ENCODE peak calls at places on chromosomes 11 and 22, in ten cellular contexts. F is fibroblast of lung; K is T-helper 2 cell; S is epithelial cell of proximal tubule; T is renal cortical epithelial cell; B is mucosa of gallbladder; J is stimulated activated CD8-positive, alpha-beta memory T cell treated with anti-CD3 and anti-CD28 coated beads, Interleukin-4, amount 100 ng/mL, for 1 hour; Q is cardiac fibroblast; Z is HTR-8/SVneo; O is GM13977. V is an unnamed sample.

GRCh38 chr11:61923166-61924015 is 6.0 kb upstream of the RAB3IL1 start:
- DNase-seq in F (peak), K (no peak), S (no peak), T (no peak), B (peak), J (no peak), Q (peak), Z (no peak), O (no peak), V (no peak)

GRCh38 chr11:4123218-4123617 is 28.6 kb downstream of the RRM1 start:
- DNase-seq in F (no peak), K (no peak), S (no peak), T (no peak), B (no peak), J (no peak), Q (no peak), Z (no peak), O (no peak), V (no peak)

GRCh38 chr11:38153985-38154384 is 1555.9 kb upstream of the RAG2 start:
- DNase-seq in F (no peak), K (no peak), S (no peak), T (no peak), B (no peak), J (no peak), Q (no peak), Z (no peak), O (no peak), V (no peak)

GRCh38 chr11:57781529-57781943 is 19.9 kb downstream of the CTNND1 start:
- DNase-seq in F (no peak), K (no peak), S (no peak), T (peak), B (peak), J (no peak), Q (peak), Z (no peak), O (no peak), V (no peak)

GRCh38 chr11:26522912-26523610 is 49.0 kb downstream of the MUC15 start:
- DNase-seq in F (peak), K (no peak), S (peak), T (peak), B (no peak), J (no peak), Q (peak), Z (no peak), O (no peak), V (no peak)

GRCh38 chr11:114322934-114323333 is 26.7 kb downstream of the NNMT start:
- DNase-seq in F (no peak), K (no peak), S (no peak), T (no peak), B (no peak), J (no peak), Q (no peak), Z (no peak), O (no peak), V (no peak)

GRCh38 chr11:69257838-69258658 is 35.9 kb upstream of the MYEOV start:
- DNase-seq in F (no peak), K (no peak), S (no peak), T (no peak), B (no peak), J (no peak), Q (no peak), Z (no peak), O (peak), V (no peak)

GRCh38 chr11:74739546-74740270 is 8.5 kb upstream of the CHRDL2 start:
- DNase-seq in F (peak), K (peak), S (no peak), T (peak), B (peak), J (peak), Q (peak), Z (peak), O (peak), V (peak)

GRCh38 chr11:1352696-1353382 is 36.9 kb upstream of the BRSK2 start:
- DNase-seq in F (no peak), K (no peak), S (no peak), T (no peak), B (no peak), J (no peak), Q (no peak), Z (no peak), O (no peak), V (no peak)

GRCh38 chr22:44182591-44183588 is 2.2 kb downstream of the PARVG start:
- DNase-seq in F (no peak), K (no peak), S (no peak), T (no peak), B (peak), J (peak), Q (no peak), Z (no peak), O (no peak), V (no peak)

GRCh38 chr11:64237484-64237951 is 3.1 kb downstream of the VEGFB start:
- DNase-seq in F (no peak), K (no peak), S (no peak), T (no peak), B (peak), J (no peak), Q (no peak), Z (no peak), O (no peak), V (no peak)

GRCh38 chr11:6249822-6250555 is 9.6 kb upstream of the CCKBR start:
- DNase-seq in F (peak), K (no peak), S (peak), T (peak), B (peak), J (no peak), Q (peak), Z (peak), O (no peak), V (peak)

GRCh38 chr22:39287076-39287743 is 32.2 kb downstream of the RPL3 start:
- DNase-seq in F (no peak), K (no peak), S (peak), T (peak), B (no peak), J (no peak), Q (no peak), Z (no peak), O (peak), V (peak)

GRCh38 chr11:35160248-35160820 is 21.4 kb downstream of the CD44 start:
- DNase-seq in F (no peak), K (no peak), S (no peak), T (no peak), B (no peak), J (no peak), Q (no peak), Z (no peak), O (no peak), V (no peak)

GRCh38 chr11:76201056-76201455 is 5.2 kb downstream of the WNT11 start:
- DNase-seq in F (no peak), K (no peak), S (no peak), T (no peak), B (no peak), J (no peak), Q (no peak), Z (no peak), O (no peak), V (no peak)

GRCh38 chr11:7444582-7444981 is 40.7 kb upstream of the OLFML1 start:
- DNase-seq in F (no peak), K (no peak), S (no peak), T (no peak), B (no peak), J (no peak), Q (no peak), Z (no peak), O (no peak), V (no peak)

GRCh38 chr11:102704841-102705240 is 728 bp downstream of the MMP27 start:
- DNase-seq in F (no peak), K (no peak), S (no peak), T (no peak), B (no peak), J (no peak), Q (no peak), Z (no peak), O (no peak), V (no peak)

GRCh38 chr22:19823638-19824196 is 31.0 kb downstream of the GNB1L start:
- DNase-seq in F (no peak), K (no peak), S (no peak), T (no peak), B (no peak), J (no peak), Q (no peak), Z (no peak), O (no peak), V (no peak)

GRCh38 chr11:99277281-99277680 is 256.5 kb downstream of the CNTN5 start:
- DNase-seq in F (no peak), K (no peak), S (no peak), T (peak), B (no peak), J (no peak), Q (no peak), Z (no peak), O (no peak), V (no peak)

GRCh38 chr11:45062974-45063635 is 83.3 kb upstream of the PRDM11 start:
- DNase-seq in F (no peak), K (no peak), S (no peak), T (no peak), B (no peak), J (no peak), Q (no peak), Z (no peak), O (no peak), V (no peak)

GRCh38 chr11:122671270-122671906 is 15.9 kb downstream of the UBASH3B start:
- DNase-seq in F (no peak), K (no peak), S (no peak), T (no peak), B (no peak), J (no peak), Q (peak), Z (no peak), O (no peak), V (no peak)

GRCh38 chr22:49446145-49446758 is 381.4 kb downstream of the BRD1 start:
- DNase-seq in F (no peak), K (no peak), S (no peak), T (no peak), B (no peak), J (no peak), Q (no peak), Z (no peak), O (no peak), V (no peak)

GRCh38 chr11:45713573-45713972 is 48.2 kb upstream of the CHST1 start:
- DNase-seq in F (no peak), K (no peak), S (no peak), T (peak), B (no peak), J (no peak), Q (no peak), Z (no peak), O (no peak), V (no peak)

GRCh38 chr11:1830500-1831223 is 4.1 kb upstream of the SYT8 start:
- DNase-seq in F (peak), K (no peak), S (no peak), T (no peak), B (peak), J (no peak), Q (peak), Z (peak), O (no peak), V (no peak)